ENCODE peak calls at places on chromosomes 4 and X, in five cellular contexts. I is fibroblast of lung, B is iPS-NIHi11, F is ELR, E is renal cortical epithelial cell. S is an unnamed sample.

GRCh38 chr4:133152801-133153526 is 3.9 kb downstream of the PCDH10 start:
- DNase-seq in I (peak; percentile 14), B (no peak), F (peak; percentile 25), E (no peak), S (no peak)

GRCh38 chrX:18026171-18026570 is 165.1 kb upstream of the RAI2 start:
- DNase-seq in I (peak; percentile 0), B (no peak), F (no peak), E (peak; percentile 11), S (peak; percentile 35)

GRCh38 chr4:95432466-95432865 is 116.3 kb downstream of the UNC5C start:
- DNase-seq in I (no peak), B (no peak), F (no peak), E (no peak), S (no peak)

GRCh38 chr4:123866796-123867195 is 470.2 kb downstream of the SPRY1 start:
- DNase-seq in I (no peak), B (no peak), F (no peak), E (no peak), S (peak; percentile 11)

GRCh38 chrX:110316351-110317078 is 1.4 kb downstream of the AMMECR1 start:
- DNase-seq in I (no peak), B (no peak), F (peak; percentile 35), E (no peak), S (peak; percentile 13)

GRCh38 chr4:17997129-17997528 is 24.4 kb downstream of the LCORL start:
- DNase-seq in I (no peak), B (no peak), F (no peak), E (no peak), S (no peak)

GRCh38 chr4:113899260-113900177 is 79.9 kb downstream of the ARSJ start:
- DNase-seq in I (no peak), B (no peak), F (no peak), E (no peak), S (no peak)

GRCh38 chrX:7190157-7190556 is 42.2 kb upstream of the PUDP start:
- DNase-seq in I (no peak), B (no peak), F (no peak), E (no peak), S (no peak)

GRCh38 chr4:118683513-118683912 is 1.7 kb upstream of the METTL14 start:
- DNase-seq in I (no peak), B (peak; percentile 24), F (peak; percentile 37), E (peak; percentile 22), S (peak; percentile 34)

GRCh38 chrX:40444798-40445496 is 135.8 kb upstream of the ATP6AP2 start:
- DNase-seq in I (no peak), B (no peak), F (no peak), E (no peak), S (no peak)

GRCh38 chr4:77917601-77918000 is 55.0 kb downstream of the MRPL1 start:
- DNase-seq in I (no peak), B (no peak), F (no peak), E (no peak), S (no peak)

GRCh38 chr4:104896623-104897296 is 249.9 kb upstream of the TET2 start:
- DNase-seq in I (no peak), B (no peak), F (no peak), E (peak; percentile 43), S (no peak)

GRCh38 chr4:169492436-169493163 is 119.8 kb downstream of the NEK1 start:
- DNase-seq in I (peak; percentile 55), B (peak; percentile 64), F (peak; percentile 60), E (peak; percentile 38), S (peak; percentile 36)

GRCh38 chrX:115690554-115691216 is 129.7 kb downstream of the PLS3 start:
- DNase-seq in I (peak; percentile 79), B (peak; percentile 42), F (peak; percentile 79), E (peak; percentile 84), S (peak; percentile 62)

GRCh38 chrX:40189018-40189417 is 91.3 kb upstream of the BCOR start:
- DNase-seq in I (no peak), B (no peak), F (peak; percentile 90), E (peak; percentile 82), S (peak; percentile 89)

GRCh38 chr4:8348071-8348470 is 78.5 kb downstream of the HTRA3 start:
- DNase-seq in I (no peak), B (no peak), F (no peak), E (no peak), S (no peak)

GRCh38 chr4:51932261-51932660 is 87.9 kb downstream of the LRRC66 start:
- DNase-seq in I (no peak), B (no peak), F (no peak), E (peak; percentile 67), S (peak; percentile 64)

GRCh38 chr4:107035711-107036601 is at the start of gene DKK2:
- DNase-seq in I (no peak), B (peak; percentile 37), F (peak; percentile 66), E (no peak), S (peak; percentile 26)

GRCh38 chr4:88335092-88335665 is 43.5 kb upstream of the HERC6 start:
- DNase-seq in I (peak; percentile 69), B (no peak), F (peak; percentile 11), E (no peak), S (peak; percentile 1)

GRCh38 chrX:22467571-22467970 is 194.9 kb downstream of the CBLL2 start:
- DNase-seq in I (no peak), B (no peak), F (no peak), E (no peak), S (no peak)

GRCh38 chr4:42568610-42569207 is 88.2 kb downstream of the ATP8A1 start:
- DNase-seq in I (peak; percentile 78), B (peak; percentile 60), F (peak; percentile 60), E (peak; percentile 75), S (peak; percentile 43)

GRCh38 chrX:48509245-48509590 is 426 bp downstream of the PORCN start:
- DNase-seq in I (no peak), B (no peak), F (no peak), E (no peak), S (no peak)

GRCh38 chr4:123603165-123603564 is 206.6 kb downstream of the SPRY1 start:
- DNase-seq in I (peak; percentile 66), B (no peak), F (peak; percentile 46), E (peak; percentile 73), S (peak; percentile 89)

GRCh38 chr4:125849869-125850268 is 535.1 kb downstream of the FAT4 start:
- DNase-seq in I (peak; percentile 68), B (no peak), F (peak; percentile 23), E (peak; percentile 23), S (peak; percentile 18)

GRCh38 chrX:130082244-130083106 is 27.8 kb downstream of the ELF4 start:
- DNase-seq in I (no peak), B (no peak), F (no peak), E (no peak), S (no peak)

GRCh38 chrX:40323977-40324376 is 226.2 kb upstream of the BCOR start:
- DNase-seq in I (no peak), B (no peak), F (no peak), E (no peak), S (no peak)

GRCh38 chrX:137166591-137166990 is 132.8 kb upstream of the GPR101 start:
- DNase-seq in I (no peak), B (peak; percentile 39), F (no peak), E (no peak), S (no peak)

GRCh38 chr4:168993724-168994510 is 16.1 kb downstream of the CBR4 start:
- DNase-seq in I (no peak), B (no peak), F (peak; percentile 26), E (peak; percentile 77), S (peak; percentile 83)

GRCh38 chr4:41935652-41936021 is 408 bp downstream of the TMEM33 start:
- DNase-seq in I (peak; percentile 24), B (no peak), F (peak; percentile 64), E (peak; percentile 13), S (peak; percentile 10)